ENCODE peak calls at places on chromosome 19, in eight cellular contexts. C is PC-3, V is HL-60, F is uterus, K is heart right ventricle, Z is ovary, S is PC-9, H is thoracic aorta. N is an unnamed sample. For H3K27me3, the result is how much of the 10 kb centered on the place peaks cover.

GRCh38 chr19:54133312-54133956 is 4.1 kb upstream of the CNOT3 start:
- DNase-seq in K (no peak), H (no peak), S (no peak), Z (no peak), F (no peak), V (peak), C (peak), N (no peak)

GRCh38 chr19:54420383-54421168 is 5.3 kb downstream of the TTYH1 start:
- DNase-seq in Z (no peak), V (no peak), K (peak), F (no peak), S (no peak), H (no peak), C (no peak), N (no peak)

GRCh38 chr19:3575260-3575741 is 2.6 kb downstream of the HMG20B start:
- DNase-seq in K (no peak), S (no peak), C (no peak), H (no peak), V (no peak), F (no peak), Z (no peak), N (no peak)

GRCh38 chr19:29329460-29330134 is 116.6 kb upstream of the UQCRFS1 start:
- DNase-seq in S (peak), V (no peak), F (no peak), C (peak), K (no peak), H (no peak), Z (no peak), N (no peak)

GRCh38 chr19:2097330-2098327 is 914 bp downstream of the IZUMO4 start:
- DNase-seq in C (no peak), S (no peak), K (no peak), H (no peak), F (peak), V (no peak), Z (peak), N (peak)

GRCh38 chr19:29397748-29398147 is 128.0 kb upstream of the VSTM2B start:
- DNase-seq in C (no peak), V (no peak), H (no peak), Z (no peak), K (no peak), S (no peak), F (no peak), N (no peak)

GRCh38 chr19:13953021-13953531 is 767 bp downstream of the DCAF15 start:
- DNase-seq in V (peak), H (no peak), S (peak), C (peak), K (peak), Z (peak), F (no peak), N (no peak)

GRCh38 chr19:20858218-20858617 is 64.8 kb upstream of the ZNF85 start:
- DNase-seq in K (no peak), F (no peak), Z (no peak), V (no peak), S (no peak), H (no peak), C (no peak), N (no peak)

GRCh38 chr19:42563352-42564210 is 31.1 kb downstream of the CEACAM8 start:
- DNase-seq in V (peak), S (peak), F (no peak), Z (no peak), C (peak), K (peak), H (no peak), N (peak)

GRCh38 chr19:32819415-32820400 is 49.9 kb downstream of the SLC7A9 start:
- DNase-seq in F (no peak), Z (no peak), C (no peak), H (no peak), S (no peak), K (no peak), V (no peak), N (no peak)

GRCh38 chr19:35216833-35217707 is 11.5 kb downstream of the FAM187B start:
- DNase-seq in F (no peak), H (no peak), V (no peak), K (peak), S (peak), Z (no peak), C (peak), N (peak)

GRCh38 chr19:29662604-29663404 is 2.5 kb upstream of the PLEKHF1 start:
- DNase-seq in C (peak), F (peak), Z (peak), S (peak), V (no peak), K (peak), H (peak), N (peak)

GRCh38 chr19:32124585-32124984 is 220.8 kb upstream of the ZNF507 start:
- DNase-seq in H (no peak), S (no peak), Z (no peak), F (no peak), C (no peak), K (no peak), V (no peak), N (no peak)

GRCh38 chr19:4609878-4610511 is 29.3 kb upstream of the TNFAIP8L1 start:
- DNase-seq in C (no peak), S (no peak), F (no peak), H (no peak), K (peak), Z (no peak), V (peak), N (peak)

GRCh38 chr19:16359074-16359473 is 34.4 kb downstream of the KLF2 start:
- DNase-seq in H (no peak), F (no peak), Z (no peak), C (no peak), S (no peak), V (no peak), K (no peak), N (no peak)

GRCh38 chr19:15466851-15467733 is 2.7 kb upstream of the RASAL3 start:
- DNase-seq in C (peak), F (no peak), S (no peak), H (no peak), V (no peak), K (no peak), Z (no peak), N (no peak)

GRCh38 chr19:1247747-1248453 is 483 bp upstream of the MIDN start:
- DNase-seq in F (no peak), H (no peak), S (peak), V (peak), Z (peak), K (peak), C (peak), N (peak)

GRCh38 chr19:37468961-37469777 is at the start of gene ZNF570:
- DNase-seq in C (peak), V (peak), H (peak), F (peak), K (peak), Z (peak), S (peak), N (peak)

GRCh38 chr19:13463296-13463695 is 43.0 kb downstream of the CACNA1A start:
- DNase-seq in C (peak), V (no peak), Z (no peak), H (no peak), K (peak), S (peak), F (no peak), N (no peak)

GRCh38 chr19:2883686-2884439 is 16.7 kb downstream of the ZNF556 start:
- DNase-seq in S (no peak), C (no peak), V (no peak), K (no peak), H (no peak), Z (no peak), F (no peak), N (no peak)

GRCh38 chr19:40976134-40976533 is 14.9 kb upstream of the CYP2B6 start:
- DNase-seq in H (no peak), C (no peak), F (no peak), Z (no peak), K (no peak), V (no peak), S (no peak), N (no peak)

GRCh38 chr19:48152552-48152951 is 17.6 kb downstream of the LIG1 start:
- DNase-seq in S (peak), C (peak), Z (peak), F (peak), V (no peak), K (peak), H (no peak), N (peak)

GRCh38 chr19:30293051-30293785 is 79.0 kb upstream of the ZNF536 start:
- DNase-seq in K (no peak), S (no peak), V (no peak), Z (no peak), F (no peak), H (no peak), C (no peak), N (no peak)

GRCh38 chr19:2702170-2703076 is at the start of gene GNG7:
- DNase-seq in S (peak), H (peak), F (peak), C (peak), V (peak), K (peak), Z (peak), N (peak)

GRCh38 chr19:39104104-39104708 is 20.0 kb downstream of the ACP7 start:
- DNase-seq in F (no peak), C (no peak), H (no peak), Z (no peak), S (no peak), K (no peak), V (no peak), N (no peak)

GRCh38 chr19:53864308-53864836 is 3.3 kb upstream of the MYADM start:
- DNase-seq in V (no peak), K (no peak), Z (no peak), S (no peak), C (peak), H (no peak), F (no peak), N (no peak)

GRCh38 chr19:49362926-49363264 is 679 bp upstream of the TEAD2 start:
- DNase-seq in S (no peak), C (no peak), Z (peak), F (peak), K (peak), H (no peak), V (no peak), N (peak)

GRCh38 chr19:21410166-21410565 is 13.2 kb downstream of the ZNF493 start:
- DNase-seq in H (no peak), V (no peak), C (no peak), F (no peak), Z (no peak), S (no peak), K (no peak), N (no peak)

GRCh38 chr19:49327878-49328544 is 3.0 kb upstream of the SLC6A16 start:
- DNase-seq in K (no peak), V (no peak), Z (no peak), C (peak), S (no peak), F (no peak), H (no peak), N (no peak)

GRCh38 chr19:3184847-3185481 is 766 bp upstream of the NCLN start:
- DNase-seq in S (no peak), H (peak), F (no peak), V (no peak), Z (no peak), K (no peak), C (no peak), N (peak)

GRCh38 chr19:17075035-17075859 is at the start of the genes HAUS8 and MYO9B:
- DNase-seq in S (peak), C (peak), H (peak), V (peak), F (peak), K (peak), Z (peak), N (peak)

GRCh38 chr19:16070366-16070990 is 5.8 kb upstream of the TPM4 start:
- DNase-seq in S (peak), K (peak), C (peak), F (no peak), Z (no peak), V (peak), H (peak), N (no peak)

GRCh38 chr19:4633140-4633967 is 6.0 kb upstream of the TNFAIP8L1 start:
- DNase-seq in F (no peak), V (peak), S (peak), H (no peak), Z (no peak), C (peak), K (peak), N (peak)

GRCh38 chr19:48724796-48725753 is 5.5 kb upstream of the MAMSTR start:
- DNase-seq in C (peak), V (peak), H (no peak), Z (peak), F (peak), S (peak), K (peak), N (peak)

GRCh38 chr19:49859838-49860715 is 7.3 kb downstream of the PNKP start:
- DNase-seq in Z (no peak), F (no peak), H (no peak), V (no peak), S (no peak), C (no peak), K (no peak), N (no peak)

GRCh38 chr19:14035706-14036105 is 4.1 kb downstream of the IL27RA start:
- DNase-seq in S (no peak), C (no peak), K (no peak), V (no peak), H (no peak), F (no peak), Z (no peak), N (no peak)

GRCh38 chr19:43784251-43784980 is 3.6 kb upstream of the KCNN4 start:
- DNase-seq in F (no peak), K (no peak), H (no peak), Z (no peak), V (no peak), C (peak), S (peak), N (no peak)

GRCh38 chr19:14030997-14031718 is 404 bp upstream of the IL27RA start:
- DNase-seq in K (no peak), V (no peak), C (no peak), Z (no peak), F (no peak), H (no peak), S (no peak), N (no peak)

GRCh38 chr19:6888967-6889366 is 1.6 kb downstream of the ADGRE1 start:
- DNase-seq in V (no peak), H (no peak), C (no peak), K (no peak), S (no peak), F (no peak), Z (no peak), N (no peak)
- TF ChIP-seq CTCF in V (no peak), H (no peak), C (no peak), K (no peak), S (no peak), F (no peak), Z (no peak), N (no peak)

GRCh38 chr19:45789035-45789786 is 3.4 kb downstream of the DMWD start:
- DNase-seq in V (no peak), Z (no peak), K (peak), S (no peak), C (no peak), H (no peak), F (no peak), N (no peak)

GRCh38 chr19:45785781-45786532 is 3.7 kb upstream of the DMPK start:
- DNase-seq in F (no peak), V (no peak), Z (peak), K (no peak), H (no peak), S (no peak), C (no peak), N (peak)

GRCh38 chr19:45785097-45785496 is 2.8 kb upstream of the DMPK start:
- DNase-seq in C (no peak), F (no peak), H (no peak), V (no peak), K (no peak), S (no peak), Z (no peak), N (no peak)

GRCh38 chr19:45784096-45784495 is 1.8 kb upstream of the DMPK start:
- DNase-seq in S (no peak), K (no peak), C (no peak), H (no peak), F (no peak), Z (no peak), V (no peak), N (no peak)

DNA sequence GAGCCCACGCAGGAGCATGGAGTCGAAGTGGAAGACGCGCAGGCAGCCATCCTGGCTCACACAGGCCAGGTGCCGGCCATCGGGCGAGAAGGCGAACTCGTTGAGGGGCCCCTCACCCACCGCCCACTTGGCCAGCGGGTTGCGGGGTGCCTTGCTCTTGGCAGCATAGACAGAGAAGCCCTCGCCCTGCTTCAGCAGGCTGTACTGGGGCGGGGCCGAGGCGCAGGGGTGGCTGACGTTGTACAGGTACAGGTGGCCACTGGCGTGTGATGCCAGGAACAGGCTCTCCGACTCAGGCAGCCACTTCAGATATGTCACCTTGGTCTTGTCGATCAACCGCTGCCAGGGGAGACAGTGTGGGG is 4.2 kb upstream of the DMPK start:
- DNase-seq in S (no peak), F (no peak), C (no peak), V (no peak), H (no peak), K (no peak), Z (no peak), N (peak)
- H3K27me3 ChIP-seq in S (under half), F (under half), C (under half), V (half or more), H (under half), K (under half), Z (under half), N (under half)

DNA sequence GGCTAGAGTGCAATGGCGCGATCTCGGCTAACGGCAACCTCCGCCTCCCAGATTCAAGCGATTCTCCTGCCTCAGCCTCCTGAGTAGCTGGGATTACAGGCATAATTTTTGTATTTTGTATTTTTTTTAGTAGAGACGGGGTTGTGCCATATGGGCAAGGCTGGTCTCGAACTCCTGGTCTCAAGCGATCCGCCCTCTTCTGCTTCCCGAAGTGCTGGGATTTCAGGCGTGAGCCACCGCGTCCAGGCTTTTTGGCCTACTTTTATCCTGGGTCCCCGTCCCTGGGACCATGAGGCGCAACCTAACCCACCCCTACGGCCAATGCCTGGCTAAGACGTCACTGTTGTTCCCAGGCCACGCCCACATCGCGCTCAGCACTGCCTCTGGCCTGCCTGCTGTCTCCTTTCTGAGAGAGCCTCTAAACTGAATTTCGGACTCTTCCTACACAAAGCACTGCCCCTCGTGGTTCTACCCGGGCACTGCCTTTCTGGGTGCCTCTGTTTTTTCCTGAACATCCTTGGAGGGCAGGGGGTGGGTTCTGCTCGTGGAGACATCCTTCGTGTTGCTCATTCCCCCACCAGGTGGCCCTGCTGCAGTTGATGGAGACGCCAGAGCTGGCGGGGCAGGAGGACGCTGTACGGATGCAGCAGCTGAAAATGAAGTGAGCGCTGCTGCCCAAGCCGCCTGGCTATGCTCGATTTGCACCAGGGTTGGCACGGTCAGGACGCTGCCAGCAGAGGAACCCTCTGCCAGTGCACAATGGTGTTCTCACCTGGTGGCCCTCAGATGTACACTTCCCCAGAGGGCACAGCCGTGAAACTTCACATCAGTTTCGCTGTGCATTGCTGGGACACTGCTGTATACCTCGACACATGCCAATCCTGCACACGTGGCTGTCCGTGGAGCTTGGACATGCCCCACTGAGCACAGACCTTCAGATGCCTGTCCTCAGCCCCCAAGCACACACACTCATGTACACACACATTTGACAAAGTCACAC is 2.0 kb downstream of the REX1BD start:
- DNase-seq in S (no peak), K (no peak), H (no peak), V (no peak), Z (peak), C (no peak), F (no peak), N (no peak)
- TF ChIP-seq CTCF in S (no peak), K (no peak), H (no peak), V (no peak), Z (no peak), C (no peak), F (no peak), N (no peak)

DNA sequence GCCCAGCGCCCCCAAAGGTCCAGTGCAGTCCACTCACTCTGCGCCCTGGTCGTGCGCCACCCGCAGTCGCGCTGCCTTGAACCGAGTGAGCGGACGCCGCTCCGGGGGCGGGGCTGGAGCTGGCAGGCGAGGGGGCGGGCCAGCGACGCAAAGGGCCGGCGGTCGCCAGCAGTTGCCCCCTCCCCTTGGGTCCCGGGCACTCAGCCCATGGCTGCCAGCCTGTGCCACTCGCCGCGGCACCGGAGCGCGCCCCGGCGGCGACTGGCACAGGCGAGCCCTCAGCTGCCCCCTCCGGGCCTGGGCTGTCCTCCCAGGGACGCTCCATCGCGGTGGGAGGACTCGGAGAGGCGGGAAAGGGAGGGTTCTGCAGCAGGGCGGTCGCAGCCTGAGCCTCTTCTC is at the start of gene S1PR5:
- DNase-seq in K (peak), S (peak), F (no peak), V (no peak), C (no peak), H (no peak), Z (no peak), N (peak)
- H3K27me3 ChIP-seq in K (half or more), S (under half), F (under half), V (half or more), C (under half), H (under half), Z (under half), N (under half)

DNA sequence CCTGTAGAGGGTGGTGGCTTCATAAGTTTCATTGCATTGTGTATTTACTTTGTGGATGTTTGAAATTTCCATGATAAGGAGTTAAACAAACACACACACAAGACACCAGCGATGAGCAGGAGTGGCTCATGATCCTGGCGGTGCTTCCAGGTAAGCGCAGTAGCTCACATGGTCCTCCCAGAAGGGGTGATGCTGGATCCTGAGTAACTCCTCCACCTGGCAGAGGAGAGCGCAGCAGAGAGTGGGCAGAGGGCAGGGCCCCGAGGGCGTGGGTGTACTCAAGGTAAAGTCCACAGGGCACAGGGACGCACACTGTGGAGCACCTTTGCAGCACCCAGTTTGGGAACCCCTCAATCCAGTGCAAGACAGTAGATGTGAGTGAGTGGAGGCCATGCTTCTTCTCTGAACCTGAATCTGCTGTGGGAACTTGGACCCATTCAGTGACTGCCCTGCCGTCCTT is 54.0 kb downstream of the RFX2 start:
- DNase-seq in H (no peak), Z (no peak), C (no peak), S (peak), V (no peak), F (peak), K (no peak), N (no peak)
- TF ChIP-seq CTCF in H (no peak), Z (no peak), C (no peak), S (no peak), V (no peak), F (no peak), K (no peak), N (no peak)